ENCODE peak calls at places on chromosomes 3 and 15, in four cellular contexts. B is GM12878, P is K562, F is HepG2. H is an unnamed sample.

GRCh38 chr3:48558446-48559134 is 2.0 kb upstream of the PFKFB4 start:
- DNase-seq in P (no peak), B (no peak), F (no peak), H (no peak)

GRCh38 chr3:119700269-119700919 is 2.4 kb upstream of the CFAP91 start:
- DNase-seq in B (peak), F (peak), P (no peak), H (no peak)

GRCh38 chr3:175443682-175444081 is 584.5 kb downstream of the NAALADL2 start:
- DNase-seq in F (no peak), B (no peak), P (no peak), H (no peak)

GRCh38 chr3:123034996-123035395 is 7.4 kb upstream of the SEMA5B start:
- DNase-seq in B (no peak), P (no peak), F (no peak), H (no peak)

GRCh38 chr3:109687626-109688025 is 350.3 kb upstream of the DPPA4 start:
- DNase-seq in F (no peak), P (no peak), B (no peak), H (no peak)

GRCh38 chr15:39362832-39363561 is 217.9 kb upstream of the THBS1 start:
- DNase-seq in F (no peak), B (no peak), P (no peak), H (no peak)

GRCh38 chr3:149771652-149772271 is 19.5 kb upstream of the COMMD2 start:
- DNase-seq in F (peak), P (peak), B (no peak), H (peak)

GRCh38 chr3:162034368-162034767 is 537.8 kb downstream of the OTOL1 start:
- DNase-seq in P (no peak), F (no peak), B (no peak), H (no peak)

GRCh38 chr15:101025896-101026631 is 106.9 kb downstream of the LRRK1 start:
- DNase-seq in P (no peak), B (no peak), F (no peak), H (no peak)

GRCh38 chr3:187738400-187739124 is 6.7 kb downstream of the BCL6 start:
- DNase-seq in F (peak), B (no peak), P (peak), H (peak)

GRCh38 chr3:128488995-128489859 is 3.8 kb downstream of the GATA2 start:
- DNase-seq in P (peak), B (no peak), F (peak), H (peak)

GRCh38 chr3:105584351-105584790 is 217.7 kb downstream of the ALCAM start:
- DNase-seq in P (no peak), B (no peak), F (no peak), H (no peak)

GRCh38 chr3:127473244-127474024 is 117.1 kb downstream of the TPRA1 start:
- DNase-seq in P (peak), B (no peak), F (peak), H (peak)

GRCh38 chr3:142232340-142232739 is 7.0 kb upstream of the GK5 start:
- DNase-seq in B (no peak), F (no peak), P (no peak), H (no peak)

GRCh38 chr3:43389388-43390254 is 103.3 kb downstream of the SNRK start:
- DNase-seq in B (peak), P (no peak), F (peak), H (no peak)

GRCh38 chr15:81418891-81419290 is 44.9 kb upstream of the TMC3 start:
- DNase-seq in F (no peak), B (no peak), P (no peak), H (no peak)

GRCh38 chr3:10546181-10546624 is 40.8 kb upstream of the ATP2B2 start:
- DNase-seq in F (no peak), B (no peak), P (no peak), H (no peak)

GRCh38 chr3:181610973-181611265 is 100.8 kb upstream of the SOX2 start:
- DNase-seq in P (no peak), B (no peak), F (no peak), H (no peak)

DNA sequence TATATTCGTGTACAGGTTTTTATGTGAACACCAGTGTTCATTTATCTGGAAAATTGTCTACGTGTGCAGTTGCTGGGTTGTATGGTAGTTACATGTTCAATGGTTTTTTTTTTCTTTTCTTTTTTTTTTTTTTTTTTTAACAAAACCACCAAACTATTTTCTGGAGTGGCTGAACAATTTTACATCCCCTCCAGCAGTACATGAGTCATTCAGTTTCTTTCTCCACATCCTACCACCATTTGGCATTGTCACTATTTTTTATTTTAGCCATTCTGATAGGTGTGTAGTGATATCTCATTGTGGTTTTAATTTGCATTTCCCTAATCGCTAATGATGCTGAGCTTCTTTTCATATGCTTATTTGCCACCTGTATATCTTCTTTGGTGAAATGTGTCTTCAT is 256.3 kb upstream of the EOMES start:
- DNase-seq in B (no peak), F (no peak), P (no peak), H (no peak)
- TF ChIP-seq FOXK2 in B (no peak), F (no peak), P (no peak), H (no peak)

DNA sequence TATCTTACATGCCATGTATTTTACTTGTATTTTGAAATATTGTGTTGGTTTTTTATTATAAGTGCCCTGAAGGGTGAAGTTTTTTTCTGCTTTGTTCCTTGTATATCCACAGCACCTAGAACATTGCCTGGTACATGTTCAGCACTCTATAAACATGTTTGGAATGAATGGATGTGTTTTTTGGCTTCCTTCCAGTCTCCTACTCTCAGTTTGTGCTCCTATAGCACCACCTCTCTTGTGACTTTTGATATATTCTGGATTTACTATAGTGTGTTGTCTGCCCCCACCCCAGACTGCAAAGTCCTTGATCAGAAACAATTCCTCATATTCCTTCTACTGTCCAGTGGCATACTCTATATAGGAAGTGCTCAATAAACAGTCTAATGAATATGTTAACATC is 60.6 kb downstream of the PLCL2 start:
- DNase-seq in F (no peak), B (no peak), P (no peak), H (no peak)
- TF ChIP-seq FOXK2 in F (no peak), B (no peak), P (no peak), H (no peak)

GRCh38 chr3:195895900-195896360 is 12.4 kb downstream of the TNK2 start:
- DNase-seq in B (no peak), F (no peak), P (peak), H (peak)
- TF ChIP-seq FOXK2 in B (no peak), F (no peak), P (no peak), H (no peak)

DNA sequence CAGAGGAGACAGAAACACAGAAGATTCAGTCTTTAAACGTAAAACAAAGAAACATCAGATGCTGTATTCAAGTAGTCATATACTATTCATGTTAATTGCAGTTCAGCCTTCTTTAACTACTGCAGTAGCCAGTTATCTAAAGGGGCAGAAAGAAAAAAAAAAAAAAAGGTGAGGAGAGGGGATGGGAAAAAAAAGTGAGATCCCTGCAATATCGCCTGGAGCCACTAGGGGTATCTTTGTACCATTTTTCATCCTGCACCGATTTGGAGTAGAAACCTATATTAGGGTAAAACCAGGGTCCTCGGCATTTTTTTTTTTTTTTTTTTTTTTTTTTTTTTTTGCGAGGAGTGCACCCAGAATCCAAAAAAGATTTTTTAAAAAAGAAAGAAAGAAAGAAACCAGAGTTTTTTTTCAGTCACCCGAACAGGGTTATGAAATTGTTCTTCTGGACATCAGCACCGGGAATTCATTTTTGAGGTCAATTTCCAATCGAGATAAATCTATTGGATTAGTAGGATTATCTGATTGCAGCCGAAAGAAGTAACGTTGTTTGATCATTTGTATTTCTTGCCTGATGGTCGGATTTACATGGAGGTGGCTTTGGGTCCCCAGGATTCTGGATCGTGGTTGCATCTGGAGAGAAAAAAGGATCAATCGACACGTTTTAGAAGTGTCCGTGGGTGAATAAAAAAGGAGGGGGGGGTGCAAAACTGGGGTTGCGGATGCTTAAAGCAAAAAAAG is 186.7 kb downstream of the NLGN1 start:
- DNase-seq in P (peak), B (no peak), F (no peak), H (peak)
- TF ChIP-seq FOXK2 in P (no peak), B (no peak), F (no peak), H (no peak)

DNA sequence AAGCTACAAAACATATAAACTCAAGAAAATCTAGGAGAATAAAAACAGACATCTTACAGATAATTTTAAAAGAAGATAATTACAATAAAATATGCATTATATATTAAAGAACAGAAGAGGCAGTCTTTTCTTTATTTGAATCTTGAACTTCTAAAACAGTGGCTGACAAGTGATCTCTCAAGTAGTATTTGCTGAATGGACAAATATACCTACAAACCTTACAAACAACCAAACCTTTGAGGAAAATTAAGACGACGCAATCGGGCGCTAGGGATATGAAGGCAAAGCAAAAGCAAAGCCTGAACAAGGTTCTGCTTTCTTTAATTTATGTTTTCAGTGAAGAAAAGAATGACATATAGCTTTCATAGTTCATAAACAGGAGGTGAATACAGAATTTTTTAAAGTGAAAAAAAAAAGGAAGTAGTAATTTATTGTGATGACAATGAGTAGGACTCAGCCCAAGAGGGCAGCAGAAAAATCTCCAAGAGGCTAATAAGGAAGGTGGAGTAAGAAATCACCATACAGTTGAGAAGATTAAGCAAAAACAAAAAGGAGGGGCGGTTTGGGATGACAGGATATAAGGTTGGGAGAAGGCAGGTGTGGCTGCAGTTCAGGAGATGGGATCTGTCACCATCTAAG is 347.8 kb downstream of the TBC1D5 start:
- DNase-seq in B (no peak), P (no peak), F (no peak), H (no peak)
- TF ChIP-seq FOXK2 in B (no peak), P (no peak), F (no peak), H (no peak)

GRCh38 chr15:71747128-71748083 is 62.9 kb upstream of the NR2E3 start:
- DNase-seq in F (peak), P (no peak), B (no peak), H (peak)

GRCh38 chr15:71748327-71748726 is 62.0 kb upstream of the NR2E3 start:
- DNase-seq in B (no peak), F (no peak), P (no peak), H (no peak)

GRCh38 chr15:71746719-71747118 is 63.6 kb upstream of the NR2E3 start:
- DNase-seq in P (no peak), B (no peak), F (peak), H (no peak)

GRCh38 chr15:71742964-71743363 is 67.4 kb upstream of the NR2E3 start:
- DNase-seq in P (no peak), B (no peak), F (no peak), H (no peak)

GRCh38 chr15:71743861-71744382 is 66.4 kb upstream of the NR2E3 start:
- DNase-seq in B (no peak), F (peak), P (peak), H (peak)
- TF ChIP-seq FOXK2 in B (no peak), F (no peak), P (no peak), H (no peak)

H was measured in HEK293T.